ENCODE peak calls at places on chromosomes 7 and 10, in seven cellular contexts. B is IMR-90, I is neuronal stem cell, Y is H9, E is trophoblast cell, Q is mesenchymal stem cell, C is H1. N is an unnamed sample.

GRCh38 chr10:33412261-33413092 is 78.0 kb upstream of the NRP1 start:
- DNase-seq in B (peak), I (no peak), Y (no peak), E (peak), Q (peak), C (no peak), N (no peak)

GRCh38 chr7:95317966-95318365 is 6.4 kb downstream of the PON1 start:
- DNase-seq in B (no peak), I (no peak), Y (no peak), E (no peak), Q (no peak), C (no peak), N (no peak)

GRCh38 chr7:54705436-54705835 is 53.6 kb downstream of the SEC61G start:
- DNase-seq in B (peak), I (no peak), Y (no peak), E (peak), Q (no peak), C (no peak), N (no peak)

GRCh38 chr7:128104109-128104742 is 73.0 kb upstream of the LRRC4 start:
- DNase-seq in B (no peak), I (no peak), Y (no peak), E (no peak), Q (no peak), C (no peak), N (no peak)

GRCh38 chr7:106402898-106403297 is 118.1 kb upstream of the NAMPT start:
- DNase-seq in B (no peak), I (no peak), Y (no peak), E (no peak), Q (no peak), C (no peak), N (no peak)

GRCh38 chr7:43085017-43085416 is 27.4 kb upstream of the HECW1 start:
- DNase-seq in B (no peak), I (no peak), Y (no peak), E (no peak), Q (no peak), C (no peak), N (no peak)

GRCh38 chr10:99329238-99329890 is at the start of gene CNNM1:
- DNase-seq in B (no peak), I (peak), Y (peak), E (peak), Q (peak), C (no peak), N (peak)

GRCh38 chr10:68871105-68871711 is 29.9 kb upstream of the DDX50 start:
- DNase-seq in B (peak), I (peak), Y (no peak), E (no peak), Q (peak), C (no peak), N (peak)

GRCh38 chr7:16615234-16615633 is 30.3 kb downstream of the ANKMY2 start:
- DNase-seq in B (no peak), I (no peak), Y (no peak), E (no peak), Q (no peak), C (no peak), N (peak)

GRCh38 chr7:31550432-31550831 is 36.5 kb downstream of the ITPRID1 start:
- DNase-seq in B (no peak), I (no peak), Y (no peak), E (no peak), Q (no peak), C (no peak), N (no peak)
- H3K4ac ChIP-seq in B (no peak), I (no peak), Y (no peak), E (no peak), Q (no peak), C (no peak), N (no peak)

DNA sequence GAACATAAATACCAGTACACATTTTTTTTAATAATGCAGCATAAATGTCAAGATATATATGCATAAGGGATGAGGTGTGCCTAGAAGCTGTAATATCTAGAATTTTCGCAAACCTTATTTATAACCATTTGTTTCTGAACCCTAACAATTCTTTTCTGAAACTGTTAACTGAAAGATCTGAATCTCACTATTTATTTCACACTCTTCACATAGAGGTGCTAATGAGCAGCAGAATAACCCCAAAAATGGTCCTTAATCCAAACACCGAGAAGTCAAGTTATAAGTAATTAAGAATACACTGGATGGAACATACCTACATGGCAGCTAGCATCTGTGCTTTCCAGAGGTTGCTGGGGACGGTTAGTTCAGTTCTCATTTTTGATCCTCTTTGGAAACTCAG is 742.0 kb downstream of the AUTS2 start:
- DNase-seq in B (no peak), I (no peak), Y (no peak), E (no peak), Q (no peak), C (no peak), N (no peak)
- H3K4ac ChIP-seq in B (no peak), I (no peak), Y (no peak), E (no peak), Q (no peak), C (no peak), N (no peak)

DNA sequence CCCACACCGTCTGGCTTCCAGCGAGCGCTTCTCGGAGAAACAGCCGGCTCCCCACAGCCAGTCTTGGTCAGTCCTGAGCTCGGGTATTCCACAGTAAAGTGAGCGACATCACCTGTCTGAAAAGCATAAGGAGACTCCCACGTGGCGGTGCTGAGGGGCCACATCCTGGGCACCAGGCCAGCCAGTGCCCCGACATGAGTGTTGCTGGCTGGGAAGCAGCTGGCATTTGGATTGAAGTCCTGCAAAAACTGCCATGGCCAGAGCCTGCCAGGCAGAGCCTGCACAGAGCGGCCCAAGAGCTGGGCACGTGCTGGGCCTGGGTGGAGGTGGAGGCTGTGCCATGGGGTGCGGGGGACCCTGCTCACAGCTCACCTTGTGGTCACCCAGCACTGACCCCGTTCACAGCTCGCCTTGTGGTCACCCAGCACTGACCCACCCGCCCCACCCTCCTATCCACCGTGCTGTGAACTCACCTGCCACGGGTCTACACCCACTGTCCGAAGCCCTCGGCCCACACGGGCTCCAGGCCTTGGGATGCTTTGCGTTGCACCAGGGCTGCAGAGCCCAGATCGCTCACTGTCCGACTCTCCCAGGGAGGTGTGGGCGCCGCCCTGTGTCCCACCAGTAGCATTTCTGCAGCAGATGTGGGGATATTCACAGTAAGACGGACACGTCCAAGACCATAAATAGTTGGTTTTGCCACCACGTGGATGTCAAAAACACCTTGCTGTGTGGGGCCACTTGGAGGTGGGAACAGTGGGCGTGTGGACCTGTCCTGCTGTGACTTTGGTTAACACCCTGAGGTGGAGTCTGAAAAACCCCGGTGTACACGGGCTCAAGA is 48.8 kb downstream of the PITRM1 start:
- DNase-seq in B (no peak), I (no peak), Y (no peak), E (no peak), Q (no peak), C (no peak), N (no peak)
- H3K4ac ChIP-seq in B (no peak), I (no peak), Y (no peak), E (no peak), Q (no peak), C (no peak), N (no peak)

GRCh38 chr10:127851661-127852205 is 41.0 kb downstream of the CLRN3 start:
- DNase-seq in B (no peak), I (peak), Y (no peak), E (no peak), Q (no peak), C (no peak), N (no peak)

GRCh38 chr10:127849896-127850295 is 42.8 kb downstream of the CLRN3 start:
- DNase-seq in B (no peak), I (peak), Y (no peak), E (no peak), Q (no peak), C (no peak), N (no peak)

GRCh38 chr10:127850944-127851343 is 41.8 kb downstream of the CLRN3 start:
- DNase-seq in B (no peak), I (no peak), Y (no peak), E (no peak), Q (no peak), C (no peak), N (no peak)

GRCh38 chr10:127848226-127848625 is 44.5 kb downstream of the CLRN3 start:
- DNase-seq in B (no peak), I (no peak), Y (no peak), E (no peak), Q (no peak), C (no peak), N (no peak)

GRCh38 chr10:127849224-127849623 is 43.5 kb downstream of the CLRN3 start:
- DNase-seq in B (no peak), I (no peak), Y (no peak), E (no peak), Q (no peak), C (no peak), N (no peak)
- H3K4ac ChIP-seq in B (no peak), I (no peak), Y (no peak), E (no peak), Q (no peak), C (no peak), N (no peak)

DNA sequence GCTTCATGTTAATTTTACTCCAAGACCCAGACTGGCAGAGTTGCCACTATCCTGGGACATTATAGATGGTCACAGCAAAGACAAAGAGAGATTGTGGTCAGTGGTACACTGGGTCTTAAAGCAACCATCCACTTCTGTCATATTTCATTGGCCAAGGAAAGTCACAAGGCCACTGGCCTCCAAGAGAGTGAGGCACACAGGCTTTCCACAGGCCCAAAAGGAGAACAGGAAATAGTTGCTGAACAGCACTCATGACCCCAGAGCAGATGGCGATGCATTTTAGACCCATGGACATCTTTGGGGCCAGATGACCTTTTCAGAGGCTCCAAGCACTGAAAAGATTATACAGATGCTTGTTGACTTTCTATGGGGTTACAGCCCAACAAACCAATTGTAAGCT is 97.4 kb downstream of the ARID5B start:
- DNase-seq in B (no peak), I (no peak), Y (no peak), E (no peak), Q (no peak), C (no peak), N (no peak)
- H3K4ac ChIP-seq in B (no peak), I (no peak), Y (no peak), E (no peak), Q (no peak), C (no peak), N (no peak)

DNA sequence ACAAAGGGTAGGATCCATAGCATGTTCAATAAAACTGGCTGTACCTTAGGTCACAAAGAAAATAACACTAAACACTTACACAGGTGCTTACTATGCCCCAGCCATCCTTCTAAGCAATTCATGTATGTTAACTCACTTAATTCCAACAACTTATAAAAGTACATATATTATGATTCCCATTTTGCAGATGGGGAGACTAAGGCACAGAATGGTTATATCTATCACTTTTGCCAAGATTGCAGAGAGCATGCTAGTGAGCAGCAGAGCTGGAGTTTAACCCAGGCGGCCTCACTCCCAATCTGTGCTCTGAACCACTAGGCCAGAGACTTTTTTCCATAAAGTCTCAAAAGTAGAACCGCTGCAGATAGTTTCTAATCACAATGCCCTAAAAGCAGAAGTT is 18.9 kb upstream of the UBN2 start:
- DNase-seq in B (no peak), I (no peak), Y (no peak), E (no peak), Q (no peak), C (no peak), N (no peak)
- H3K4ac ChIP-seq in B (no peak), I (no peak), Y (no peak), E (no peak), Q (no peak), C (no peak), N (no peak)

DNA sequence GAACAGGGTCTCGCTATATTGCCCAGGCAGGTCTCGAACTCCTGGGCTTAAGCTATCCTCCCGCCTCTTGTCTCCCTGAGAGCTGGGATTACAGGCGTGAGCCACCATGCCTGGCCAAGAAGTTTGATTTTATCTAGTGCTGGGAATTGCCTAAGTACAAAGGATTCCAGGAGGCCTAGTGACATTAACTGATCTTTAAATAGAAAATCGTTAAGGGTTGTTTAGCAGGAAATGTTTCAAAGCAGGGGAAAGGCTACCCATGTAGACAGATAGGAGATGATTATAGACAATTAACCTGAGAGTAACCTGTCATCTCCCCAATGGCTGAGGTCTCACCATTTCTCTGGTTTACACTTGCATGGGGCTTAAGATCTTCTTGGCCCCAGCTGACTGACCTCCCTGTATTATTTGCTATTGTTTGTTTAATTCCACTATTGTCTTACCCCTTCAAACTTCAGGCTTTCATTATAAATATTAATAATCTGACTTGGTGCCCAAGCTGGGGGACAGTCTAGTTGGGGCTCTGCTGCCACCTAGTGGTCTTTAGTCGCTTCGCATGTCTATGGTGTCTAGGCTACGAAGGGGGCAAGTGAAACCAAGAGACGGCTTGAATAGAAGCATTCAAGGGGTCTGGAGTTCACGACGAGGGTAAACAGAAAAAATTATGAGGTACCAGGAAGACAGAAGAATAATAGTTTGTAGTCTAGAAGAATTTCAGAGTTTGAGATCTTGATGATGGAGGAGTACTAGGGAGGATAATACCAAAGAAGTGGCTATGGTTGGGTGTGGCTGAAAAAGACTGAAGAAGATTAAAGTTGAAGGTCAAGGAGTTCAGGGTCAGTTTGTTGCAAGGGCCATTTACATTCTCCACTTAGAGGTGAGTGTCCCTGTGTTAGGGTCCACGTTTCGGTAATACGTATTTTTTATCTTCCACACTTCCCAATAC is 40.4 kb upstream of the BPGM start:
- DNase-seq in B (peak), I (peak), Y (peak), E (peak), Q (peak), C (no peak), N (peak)
- H3K4ac ChIP-seq in B (no peak), I (no peak), Y (no peak), E (no peak), Q (no peak), C (no peak), N (no peak)

DNA sequence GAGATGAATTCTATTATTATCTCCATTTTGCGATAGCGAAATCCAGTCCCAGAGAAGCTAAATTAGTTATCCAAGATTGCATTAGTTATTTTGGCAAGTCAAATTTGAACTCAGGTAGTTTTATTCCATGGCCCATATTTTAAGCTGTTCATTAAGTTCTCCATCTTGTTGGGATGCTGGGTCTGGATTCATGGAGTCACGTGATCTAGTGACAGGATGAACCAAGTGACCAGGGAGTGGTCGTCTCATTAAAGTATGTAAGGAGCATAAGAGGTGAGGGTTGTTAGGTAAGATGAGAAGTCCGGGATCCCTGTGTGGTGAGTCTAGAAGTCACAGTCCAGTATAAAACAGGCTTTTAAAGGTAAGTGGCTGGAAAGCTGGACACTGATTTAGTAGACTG is 740.5 kb downstream of the PCDH15 start:
- DNase-seq in B (no peak), I (no peak), Y (no peak), E (no peak), Q (no peak), C (no peak), N (no peak)
- H3K4ac ChIP-seq in B (no peak), I (no peak), Y (no peak), E (no peak), Q (no peak), C (no peak), N (no peak)